ENCODE peak calls at places on chromosomes 13 and 19, in seven cellular contexts. S, Q, V, O, C, R and G are unnamed samples.

GRCh38 chr19:36028313-36029041 is 4.2 kb downstream of the CLIP3 start:
- DNase-seq in S (no peak), C (no peak), V (no peak), O (no peak), Q (no peak), R (no peak), G (no peak)

GRCh38 chr19:5128251-5128931 is 159.5 kb downstream of the KDM4B start:
- DNase-seq in R (no peak), S (no peak), Q (no peak), O (no peak), C (no peak), V (peak), G (no peak)

GRCh38 chr19:931860-932646 is 6.2 kb downstream of the ARID3A start:
- DNase-seq in C (no peak), Q (no peak), R (no peak), O (no peak), V (no peak), S (no peak), G (no peak)

GRCh38 chr19:15379996-15380647 is 535 bp upstream of the AKAP8 start:
- DNase-seq in O (no peak), C (no peak), R (no peak), Q (no peak), S (no peak), V (no peak), G (peak)

GRCh38 chr13:102289606-102290005 is 112.2 kb downstream of the FGF14 start:
- DNase-seq in O (no peak), Q (no peak), S (no peak), C (no peak), V (no peak), R (no peak), G (peak)

GRCh38 chr13:44904982-44905381 is 84.3 kb downstream of the NUFIP1 start:
- DNase-seq in O (no peak), C (no peak), Q (no peak), V (peak), S (no peak), R (no peak), G (peak)

GRCh38 chr19:47485210-47485609 is 1.2 kb upstream of the KPTN start:
- DNase-seq in S (no peak), O (no peak), Q (peak), C (no peak), R (no peak), V (no peak), G (no peak)

GRCh38 chr13:76887070-76887563 is 912 bp upstream of the KCTD12 start:
- DNase-seq in S (no peak), C (no peak), V (no peak), O (no peak), R (no peak), Q (no peak), G (no peak)

GRCh38 chr13:110014719-110015118 is 228.3 kb upstream of the IRS2 start:
- DNase-seq in V (no peak), Q (no peak), S (no peak), C (no peak), R (no peak), O (no peak), G (peak)

GRCh38 chr19:12933287-12934072 is at the start of gene FARSA:
- DNase-seq in C (peak), Q (peak), O (peak), R (peak), S (peak), V (no peak), G (peak)

GRCh38 chr13:110470272-110471009 is 91.1 kb downstream of the RAB20 start:
- DNase-seq in O (no peak), R (no peak), Q (no peak), V (no peak), S (no peak), C (no peak), G (no peak)

GRCh38 chr19:39587496-39587895 is 14.8 kb upstream of the LGALS13 start:
- DNase-seq in C (no peak), O (no peak), S (no peak), Q (no peak), R (no peak), V (no peak), G (no peak)

GRCh38 chr13:30744056-30744684 is 8.8 kb downstream of the ALOX5AP start:
- DNase-seq in Q (peak), V (no peak), R (peak), S (peak), O (peak), C (peak), G (peak)

GRCh38 chr19:46728693-46729339 is 11.9 kb upstream of the PRKD2 start:
- DNase-seq in Q (peak), O (peak), R (peak), V (no peak), S (peak), C (peak), G (peak)

GRCh38 chr19:2083174-2083854 is 12.8 kb downstream of the MOB3A start:
- DNase-seq in V (no peak), S (peak), C (no peak), R (peak), Q (peak), O (peak), G (no peak)

GRCh38 chr19:45895519-45895972 is 6.9 kb downstream of the MYPOP start:
- DNase-seq in Q (no peak), R (no peak), C (no peak), V (no peak), O (no peak), S (no peak), G (no peak)

GRCh38 chr13:40345149-40345514 is 321.3 kb downstream of the FOXO1 start:
- DNase-seq in V (no peak), Q (no peak), C (no peak), O (no peak), R (no peak), S (no peak), G (no peak)

GRCh38 chr19:45777395-45777961 is 4.8 kb downstream of the DMPK start:
- DNase-seq in Q (no peak), V (no peak), O (no peak), R (no peak), S (no peak), C (no peak), G (no peak)

GRCh38 chr13:113562085-113562749 is 22.3 kb upstream of the TFDP1 start:
- DNase-seq in S (peak), Q (peak), V (peak), O (peak), R (peak), C (no peak), G (peak)

GRCh38 chr13:23790591-23791170 is 98.5 kb downstream of the MIPEP start:
- DNase-seq in S (no peak), V (peak), O (no peak), Q (no peak), C (no peak), R (no peak), G (no peak)

GRCh38 chr19:17719730-17720486 is 628 bp downstream of the MAP1S start:
- DNase-seq in V (no peak), O (peak), S (peak), Q (peak), R (no peak), C (peak), G (peak)

GRCh38 chr19:30314056-30314804 is 58.0 kb upstream of the ZNF536 start:
- DNase-seq in S (no peak), Q (no peak), C (no peak), O (no peak), V (no peak), R (no peak), G (no peak)

GRCh38 chr13:98665638-98665995 is 86.9 kb downstream of the SLC15A1 start:
- DNase-seq in Q (no peak), V (no peak), S (no peak), R (no peak), C (no peak), O (no peak), G (no peak)

GRCh38 chr19:22088541-22089144 is 36.4 kb downstream of the ZNF257 start:
- DNase-seq in V (no peak), R (no peak), S (no peak), Q (no peak), C (no peak), O (no peak), G (no peak)

GRCh38 chr13:88162076-88162702 is 491.0 kb downstream of the SLITRK5 start:
- DNase-seq in C (no peak), S (no peak), O (no peak), R (no peak), Q (no peak), V (no peak), G (no peak)